ENCODE peak calls at places on chromosomes 1 and 21, in ten cellular contexts. W is upper lobe of right lung; Q is heart left ventricle; A is ELR; Z is COLO829; X is iPS DF 19.7; V is stimulated activated CD8-positive, alpha-beta memory T cell treated with anti-CD3 and anti-CD28 coated beads, Interleukin-4, amount 100 ng/mL, for 4 hours; I is Calu3; J is activated CD4-positive, CD25-positive, alpha-beta regulatory T cell treated with anti-CD3 and anti-CD28 coated beads, Interleukin-2, amount 50 U/mL, for 72 hours; H is cerebellar cortex. U is an unnamed sample.

GRCh38 chr21:45543371-45543709 is 1.1 kb upstream of the SLC19A1 start:
- DNase-seq in W (no peak), Q (peak; percentile 56), A (no peak), Z (no peak), X (no peak), V (no peak), I (no peak), J (peak; percentile 28), H (no peak), U (no peak)

GRCh38 chr1:61921435-61921834 is 179.2 kb downstream of the PATJ start:
- DNase-seq in W (no peak), Q (no peak), A (peak; percentile 8), Z (peak; percentile 10), X (no peak), V (no peak), I (no peak), J (no peak), H (peak; percentile 28), U (no peak)

GRCh38 chr21:41559658-41560599 is 52.0 kb upstream of the TMPRSS2 start:
- DNase-seq in W (no peak), Q (no peak), A (peak; percentile 71), Z (no peak), X (no peak), V (no peak), I (no peak), J (no peak), H (no peak), U (no peak)

GRCh38 chr1:26361605-26362122 is 7.7 kb upstream of the CRYBG2 start:
- DNase-seq in W (no peak), Q (no peak), A (no peak), Z (no peak), X (no peak), V (no peak), I (no peak), J (no peak), H (no peak), U (no peak)

GRCh38 chr1:1191734-1192133 is 14.7 kb downstream of the TNFRSF18 start:
- DNase-seq in W (no peak), Q (peak; percentile 28), A (no peak), Z (no peak), X (no peak), V (no peak), I (no peak), J (no peak), H (no peak), U (no peak)

GRCh38 chr21:41823906-41824305 is 55.2 kb downstream of the PRDM15 start:
- DNase-seq in W (peak; percentile 46), Q (no peak), A (no peak), Z (no peak), X (no peak), V (no peak), I (no peak), J (no peak), H (no peak), U (no peak)

GRCh38 chr1:89149229-89149628 is 23.3 kb upstream of the GBP2 start:
- DNase-seq in W (no peak), Q (no peak), A (peak; percentile 37), Z (no peak), X (peak; percentile 12), V (no peak), I (peak; percentile 51), J (no peak), H (peak; percentile 14), U (peak; percentile 49)

GRCh38 chr1:22639286-22639685 is 2.9 kb downstream of the C1QA start:
- DNase-seq in W (peak; percentile 55), Q (no peak), A (peak; percentile 70), Z (no peak), X (peak; percentile 48), V (no peak), I (no peak), J (no peak), H (no peak), U (peak; percentile 73)

GRCh38 chr1:183493540-183494245 is 21.4 kb downstream of the SMG7 start:
- DNase-seq in W (peak; percentile 66), Q (no peak), A (no peak), Z (no peak), X (no peak), V (no peak), I (peak; percentile 65), J (no peak), H (no peak), U (no peak)

GRCh38 chr1:29501227-29501976 is 265.1 kb downstream of the PTPRU start:
- DNase-seq in W (no peak), Q (no peak), A (no peak), Z (no peak), X (no peak), V (no peak), I (no peak), J (no peak), H (no peak), U (no peak)

GRCh38 chr1:228976316-228976715 is 241.0 kb downstream of the RHOU start:
- DNase-seq in W (no peak), Q (no peak), A (no peak), Z (no peak), X (no peak), V (no peak), I (no peak), J (no peak), H (no peak), U (no peak)

GRCh38 chr1:171999756-172000155 is 158.5 kb downstream of the DNM3 start:
- DNase-seq in W (no peak), Q (no peak), A (peak; percentile 46), Z (no peak), X (no peak), V (no peak), I (no peak), J (no peak), H (no peak), U (no peak)

GRCh38 chr21:22263890-22264289 is 1265.7 kb downstream of the NCAM2 start:
- DNase-seq in W (no peak), Q (no peak), A (no peak), Z (no peak), X (no peak), V (no peak), I (no peak), J (no peak), H (no peak), U (no peak)

GRCh38 chr21:44407493-44407892 is 47.8 kb upstream of the LRRC3 start:
- DNase-seq in W (no peak), Q (no peak), A (no peak), Z (no peak), X (no peak), V (peak; percentile 11), I (no peak), J (no peak), H (no peak), U (no peak)

GRCh38 chr21:38777015-38777414 is 28.7 kb upstream of the ETS2 start:
- DNase-seq in W (no peak), Q (no peak), A (no peak), Z (no peak), X (no peak), V (no peak), I (no peak), J (no peak), H (no peak), U (no peak)

GRCh38 chr1:19074361-19074901 is 118.0 kb upstream of the IFFO2 start:
- DNase-seq in W (no peak), Q (no peak), A (no peak), Z (no peak), X (no peak), V (no peak), I (no peak), J (peak; percentile 42), H (no peak), U (no peak)

GRCh38 chr1:23222742-23223141 is 5.4 kb upstream of the HTR1D start:
- DNase-seq in W (no peak), Q (no peak), A (no peak), Z (no peak), X (no peak), V (no peak), I (no peak), J (no peak), H (no peak), U (no peak)

GRCh38 chr1:15799928-15800835 is 7.3 kb downstream of the UQCRHL start:
- DNase-seq in W (peak; percentile 76), Q (no peak), A (peak; percentile 94), Z (peak; percentile 75), X (no peak), V (no peak), I (peak; percentile 88), J (no peak), H (peak; percentile 30), U (peak; percentile 37)

GRCh38 chr1:56135069-56135863 is 444.1 kb downstream of the PLPP3 start:
- DNase-seq in W (no peak), Q (no peak), A (no peak), Z (no peak), X (no peak), V (no peak), I (no peak), J (no peak), H (no peak), U (no peak)

GRCh38 chr1:8238141-8239038 is 79.5 kb upstream of the SLC45A1 start:
- DNase-seq in W (no peak), Q (no peak), A (peak; percentile 91), Z (no peak), X (no peak), V (no peak), I (no peak), J (no peak), H (no peak), U (no peak)

GRCh38 chr1:41496080-41497055 is 11.9 kb upstream of the EDN2 start:
- DNase-seq in W (peak; percentile 94), Q (peak; percentile 91), A (peak; percentile 91), Z (no peak), X (no peak), V (no peak), I (peak; percentile 90), J (peak; percentile 62), H (peak; percentile 47), U (peak; percentile 85)

U was measured in WTC11.